ENCODE peak calls at places on chromosomes 6 and 20, in six cellular contexts. S is choroid plexus epithelial cell, L is HFF-Myc, R is tibial nerve, I is dorsolateral prefrontal cortex, T is type B pancreatic cell. H is an unnamed sample.

GRCh38 chr6:109342564-109342963 is 39.7 kb downstream of the CD164 start:
- DNase-seq in S (no peak), L (no peak), R (no peak), I (no peak), T (no peak), H (no peak)

GRCh38 chr6:112249489-112249888 is 4.9 kb downstream of the LAMA4 start:
- DNase-seq in S (peak; percentile 76), L (no peak), R (no peak), I (no peak), T (no peak), H (no peak)

GRCh38 chr20:32536861-32537656 is 48.1 kb downstream of the NOL4L start:
- DNase-seq in S (no peak), L (no peak), R (no peak), I (no peak), T (no peak), H (no peak)

GRCh38 chr20:50844430-50845100 is 49.7 kb downstream of the BCAS4 start:
- DNase-seq in S (peak; percentile 92), L (no peak), R (no peak), I (no peak), T (no peak), H (no peak)

GRCh38 chr20:33753763-33754162 is 22.0 kb downstream of the ZNF341 start:
- DNase-seq in S (peak; percentile 8), L (no peak), R (no peak), I (no peak), T (no peak), H (no peak)

GRCh38 chr6:11535801-11536230 is 1.7 kb upstream of the TMEM170B start:
- DNase-seq in S (peak; percentile 63), L (peak; percentile 29), R (no peak), I (no peak), T (no peak), H (no peak)

GRCh38 chr6:25628471-25629201 is 23.4 kb upstream of the SCGN start:
- DNase-seq in S (no peak), L (no peak), R (no peak), I (no peak), T (no peak), H (no peak)

GRCh38 chr6:133502451-133503259 is 261.5 kb downstream of the EYA4 start:
- DNase-seq in S (peak; percentile 97), L (no peak), R (peak; percentile 19), I (no peak), T (no peak), H (no peak)

GRCh38 chr6:41734666-41735426 is 562 bp downstream of the TFEB start:
- DNase-seq in S (peak; percentile 84), L (no peak), R (peak; percentile 83), I (peak; percentile 77), T (no peak), H (no peak)

GRCh38 chr6:40681622-40682021 is 94.5 kb upstream of the LRFN2 start:
- DNase-seq in S (no peak), L (no peak), R (no peak), I (no peak), T (no peak), H (no peak)

GRCh38 chr20:35991142-35991771 is 22.9 kb downstream of the CNBD2 start:
- DNase-seq in S (peak; percentile 74), L (no peak), R (peak; percentile 18), I (no peak), T (no peak), H (no peak)

GRCh38 chr20:46512943-46513844 is at the start of gene ZNF334:
- DNase-seq in S (peak; percentile 61), L (no peak), R (no peak), I (peak; percentile 39), T (peak; percentile 76), H (no peak)

GRCh38 chr6:71080151-71080550 is 123.3 kb upstream of the B3GAT2 start:
- DNase-seq in S (peak; percentile 12), L (no peak), R (no peak), I (no peak), T (no peak), H (no peak)

GRCh38 chr6:8392569-8392968 is 42.8 kb downstream of the SLC35B3 start:
- DNase-seq in S (no peak), L (no peak), R (no peak), I (no peak), T (no peak), H (no peak)

GRCh38 chr6:158869010-158869603 is 49.9 kb upstream of the EZR start:
- DNase-seq in S (peak; percentile 66), L (no peak), R (no peak), I (no peak), T (no peak), H (no peak)

GRCh38 chr6:158408552-158409130 is 96.4 kb downstream of the TULP4 start:
- DNase-seq in S (peak; percentile 82), L (no peak), R (peak; percentile 53), I (peak; percentile 47), T (no peak), H (no peak)

GRCh38 chr20:53679597-53680309 is 86.1 kb upstream of the ZNF217 start:
- DNase-seq in S (no peak), L (no peak), R (no peak), I (no peak), T (no peak), H (no peak)

GRCh38 chr20:57531986-57532566 is 7.1 kb upstream of the CTCFL start:
- DNase-seq in S (no peak), L (no peak), R (no peak), I (no peak), T (no peak), H (no peak)

GRCh38 chr6:16885411-16886160 is 124.3 kb upstream of the ATXN1 start:
- DNase-seq in S (no peak), L (no peak), R (no peak), I (no peak), T (no peak), H (no peak)

GRCh38 chr6:14910692-14911547 is 334.9 kb upstream of the JARID2 start:
- DNase-seq in S (peak; percentile 37), L (no peak), R (peak; percentile 40), I (no peak), T (no peak), H (no peak)

GRCh38 chr20:59424976-59425375 is 124.6 kb downstream of the EDN3 start:
- DNase-seq in S (no peak), L (no peak), R (no peak), I (no peak), T (no peak), H (no peak)

GRCh38 chr6:24936641-24937317 is 1.0 kb upstream of the RIPOR2 start:
- DNase-seq in S (no peak), L (no peak), R (no peak), I (no peak), T (no peak), H (no peak)

GRCh38 chr6:149934249-149935156 is 7.3 kb upstream of the ULBP2 start:
- DNase-seq in S (peak; percentile 74), L (peak; percentile 45), R (peak; percentile 87), I (no peak), T (no peak), H (no peak)

GRCh38 chr20:42024653-42025052 is 406.5 kb upstream of the CHD6 start:
- DNase-seq in S (no peak), L (no peak), R (no peak), I (no peak), T (no peak), H (no peak)

GRCh38 chr6:132085731-132086130 is 134.6 kb upstream of the CCN2 start:
- DNase-seq in S (peak; percentile 44), L (no peak), R (no peak), I (no peak), T (no peak), H (no peak)

GRCh38 chr6:111916747-111917146 is 43.5 kb upstream of the FYN start:
- DNase-seq in S (no peak), L (no peak), R (no peak), I (no peak), T (no peak), H (no peak)

GRCh38 chr6:147321260-147321659 is 117.0 kb downstream of the STXBP5 start:
- DNase-seq in S (no peak), L (no peak), R (no peak), I (no peak), T (no peak), H (no peak)

DNA sequence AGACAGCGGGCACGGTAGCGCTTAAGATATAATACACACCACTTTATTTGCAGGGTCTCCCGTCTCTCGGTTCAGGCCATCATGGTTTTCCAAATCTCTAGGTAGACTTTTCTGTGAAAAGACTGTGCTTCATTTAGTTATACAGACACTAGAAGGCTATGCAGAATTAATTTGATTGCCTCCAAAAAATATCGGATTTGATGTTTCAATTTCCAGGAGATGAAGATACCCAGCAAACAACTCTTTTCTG is 644 bp downstream of the TBP start:
- DNase-seq in S (no peak), L (no peak), R (no peak), I (no peak), T (no peak), H (no peak)
- TF ChIP-seq CTCF in S (no peak), L (no peak), R (no peak), I (no peak), T (no peak), H (no peak)

GRCh38 chr6:5729813-5730212 is 276.9 kb downstream of the NRN1 start:
- DNase-seq in S (no peak), L (no peak), R (no peak), I (no peak), T (no peak), H (no peak)
- TF ChIP-seq CTCF in S (no peak), L (no peak), R (no peak), I (no peak), T (no peak), H (peak; percentile 24)

DNA sequence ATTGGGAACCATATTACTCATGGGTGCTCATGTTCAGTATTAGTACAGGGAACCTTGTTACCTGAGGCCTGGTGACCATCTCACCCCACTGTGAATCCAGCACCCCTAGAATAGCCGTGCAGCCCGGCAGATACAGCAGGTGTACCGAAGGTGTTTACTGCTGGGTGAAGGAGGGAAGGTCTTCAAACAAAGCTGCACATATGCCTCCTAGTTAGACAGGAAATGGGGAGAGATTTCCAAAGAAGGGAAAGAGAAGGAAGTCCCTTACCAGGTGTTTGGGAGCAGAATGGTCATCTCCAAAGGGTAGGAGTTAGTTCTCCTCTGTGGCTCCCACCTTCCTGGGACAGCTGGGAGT is 2.4 kb upstream of the CST1 start:
- DNase-seq in S (no peak), L (no peak), R (no peak), I (no peak), T (peak; percentile 42), H (no peak)
- TF ChIP-seq CTCF in S (no peak), L (no peak), R (no peak), I (no peak), T (no peak), H (no peak)

DNA sequence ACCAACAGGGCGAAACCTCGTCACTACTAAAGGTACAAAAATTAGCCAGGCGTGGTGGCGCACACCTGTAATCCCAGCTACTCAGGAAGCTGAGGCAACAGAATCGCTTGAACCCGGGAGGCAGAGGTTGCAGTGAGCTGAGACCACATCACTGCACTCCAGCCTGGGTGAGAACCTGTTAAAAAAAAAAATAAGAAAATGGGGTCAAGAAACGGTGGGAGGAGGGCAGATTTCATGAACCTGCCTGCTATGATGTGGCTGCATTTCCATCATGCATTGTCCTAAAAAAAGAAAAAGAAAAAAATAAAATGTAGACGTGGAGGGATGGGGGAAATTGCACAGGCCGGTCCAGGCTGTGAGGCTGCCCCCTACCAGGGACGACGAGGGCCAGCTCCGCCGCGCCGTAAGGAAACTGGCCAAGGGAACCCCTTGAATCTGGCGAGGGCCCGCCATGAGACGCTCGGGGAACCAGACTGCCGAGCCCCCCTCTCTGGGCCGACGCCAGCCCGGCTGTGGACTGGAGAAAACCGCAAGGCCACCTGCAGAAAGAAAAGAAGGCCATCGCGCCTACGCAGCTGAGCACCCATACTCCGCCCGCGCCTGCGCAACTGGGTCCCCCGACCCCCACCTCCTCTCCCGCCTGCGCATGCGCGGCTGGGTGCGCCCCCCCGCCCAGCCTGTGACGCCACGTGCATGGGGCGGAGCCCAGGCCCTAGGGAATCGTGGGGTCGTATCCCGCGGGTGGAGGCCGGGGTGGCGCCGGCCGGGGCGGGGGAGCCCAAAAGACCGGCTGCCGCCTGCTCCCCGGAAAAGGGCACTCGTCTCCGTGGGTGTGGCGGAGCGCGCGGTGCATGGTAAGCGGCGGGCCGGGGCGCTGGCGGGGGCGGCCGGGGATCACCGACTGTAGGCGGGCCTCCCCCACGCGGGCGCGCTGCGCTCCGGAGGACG is at the start of gene ENTPD6:
- DNase-seq in S (peak; percentile 89), L (peak; percentile 46), R (peak; percentile 88), I (peak; percentile 87), T (peak; percentile 93), H (no peak)
- TF ChIP-seq CTCF in S (peak; percentile 56), L (peak; percentile 11), R (no peak), I (peak; percentile 66), T (no peak), H (peak; percentile 55)

H was measured in chondrocyte.